ENCODE peak calls at places on chromosomes 7 and 10, in five cellular contexts. N, J, D, Z and X are unnamed samples.
A peak's percentile ranks its signal among the peaks of the same experiment; 100 is the strongest.

GRCh38 chr7:154987571-154987970 is 15.4 kb downstream of the PAXIP1 start:
- DNase-seq in N (no peak), J (no peak), D (no peak), Z (no peak), X (no peak)

GRCh38 chr7:73983437-73984164 is 44.4 kb upstream of the ELN start:
- DNase-seq in N (no peak), J (no peak), D (no peak), Z (no peak), X (peak; percentile 21)

GRCh38 chr7:148500978-148501377 is 89.6 kb upstream of the C7orf33 start:
- DNase-seq in N (no peak), J (no peak), D (no peak), Z (no peak), X (no peak)

GRCh38 chr10:108957681-108958080 is 965.6 kb downstream of the XPNPEP1 start:
- DNase-seq in N (no peak), J (no peak), D (no peak), Z (no peak), X (no peak)

GRCh38 chr7:130952477-130952876 is 218.5 kb upstream of the KLF14 start:
- DNase-seq in N (no peak), J (no peak), D (no peak), Z (no peak), X (no peak)

GRCh38 chr10:113524120-113524519 is 28.7 kb upstream of the HABP2 start:
- DNase-seq in N (no peak), J (no peak), D (no peak), Z (no peak), X (no peak)

GRCh38 chr10:32318476-32318896 is 28.5 kb downstream of the EPC1 start:
- DNase-seq in N (no peak), J (peak; percentile 45), D (peak; percentile 7), Z (no peak), X (no peak)

GRCh38 chr7:28296571-28297483 is 115.5 kb upstream of the CREB5 start:
- DNase-seq in N (peak; percentile 33), J (peak; percentile 74), D (no peak), Z (peak; percentile 58), X (peak; percentile 48)

GRCh38 chr7:121714559-121715303 is 158.2 kb upstream of the PTPRZ1 start:
- DNase-seq in N (no peak), J (no peak), D (no peak), Z (no peak), X (no peak)